ENCODE peak calls at places on chromosomes 4 and X, in four cellular contexts. F is K562, U is breast epithelium, R is Panc1. P is an unnamed sample.

GRCh38 chrX:46330981-46331380 is 214.2 kb downstream of the ZNF674 start:
- DNase-seq in F (no peak), U (no peak), R (no peak), P (no peak)

GRCh38 chr4:3512279-3512678 is 19.9 kb downstream of the LRPAP1 start:
- DNase-seq in F (no peak), U (no peak), R (no peak), P (no peak)

GRCh38 chr4:22848332-22848731 is 155.6 kb downstream of the GBA3 start:
- DNase-seq in F (no peak), U (no peak), R (no peak), P (no peak)

GRCh38 chr4:27141530-27141929 is 280.9 kb downstream of the STIM2 start:
- DNase-seq in F (no peak), U (no peak), R (no peak), P (no peak)

GRCh38 chr4:17535906-17536305 is 20.9 kb downstream of the CLRN2 start:
- DNase-seq in F (peak; percentile 49), U (no peak), R (no peak), P (no peak)

GRCh38 chr4:146545102-146545501 is 23.4 kb upstream of the SLC10A7 start:
- DNase-seq in F (peak; percentile 32), U (no peak), R (no peak), P (no peak)

GRCh38 chr4:41661447-41662076 is 87.0 kb downstream of the PHOX2B start:
- DNase-seq in F (peak; percentile 65), U (peak; percentile 75), R (peak; percentile 36), P (peak; percentile 51)

GRCh38 chrX:149504226-149504914 is 736 bp downstream of the IDS start:
- DNase-seq in F (peak; percentile 39), U (no peak), R (no peak), P (no peak)

GRCh38 chr4:56531149-56531770 is 25.7 kb downstream of the ARL9 start:
- DNase-seq in F (no peak), U (no peak), R (no peak), P (no peak)

GRCh38 chr4:39446842-39447573 is 11.7 kb downstream of the RPL9 start:
- DNase-seq in F (no peak), U (peak; percentile 75), R (no peak), P (peak; percentile 56)

GRCh38 chr4:16443504-16444088 is 217.3 kb upstream of the TAPT1 start:
- DNase-seq in F (peak; percentile 33), U (no peak), R (peak; percentile 25), P (no peak)

GRCh38 chr4:24808261-24808660 is 12.9 kb downstream of the SOD3 start:
- DNase-seq in F (no peak), U (no peak), R (no peak), P (no peak)

GRCh38 chr4:157072002-157072401 is 3.9 kb upstream of the GLRB start:
- DNase-seq in F (no peak), U (no peak), R (no peak), P (no peak)

DNA sequence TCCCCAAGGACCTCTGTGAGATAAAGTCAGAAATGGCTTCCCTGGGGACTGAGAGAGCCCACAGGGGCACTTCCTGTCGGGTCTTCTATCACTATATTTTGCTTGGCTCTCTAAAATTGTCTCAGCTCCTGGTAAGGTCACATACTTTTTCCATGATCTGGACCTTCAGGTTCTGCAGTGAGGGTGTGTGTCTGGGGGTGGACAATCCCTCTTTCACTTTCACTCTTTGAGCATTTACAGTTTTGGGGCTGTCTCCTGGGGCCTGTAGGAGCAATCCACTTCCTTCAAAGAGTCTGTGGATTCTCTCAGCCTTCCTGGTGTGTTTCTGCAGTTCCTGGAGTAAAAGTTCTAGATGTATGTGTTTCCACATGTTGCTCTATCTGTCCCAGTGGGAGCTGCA is 335.7 kb downstream of the FSTL5 start:
- DNase-seq in F (no peak), U (no peak), R (no peak), P (no peak)
- H3K27ac ChIP-seq in F (no peak overlapping the region), U (no peak overlapping the region), R (no peak overlapping the region), P (no peak overlapping the region)

DNA sequence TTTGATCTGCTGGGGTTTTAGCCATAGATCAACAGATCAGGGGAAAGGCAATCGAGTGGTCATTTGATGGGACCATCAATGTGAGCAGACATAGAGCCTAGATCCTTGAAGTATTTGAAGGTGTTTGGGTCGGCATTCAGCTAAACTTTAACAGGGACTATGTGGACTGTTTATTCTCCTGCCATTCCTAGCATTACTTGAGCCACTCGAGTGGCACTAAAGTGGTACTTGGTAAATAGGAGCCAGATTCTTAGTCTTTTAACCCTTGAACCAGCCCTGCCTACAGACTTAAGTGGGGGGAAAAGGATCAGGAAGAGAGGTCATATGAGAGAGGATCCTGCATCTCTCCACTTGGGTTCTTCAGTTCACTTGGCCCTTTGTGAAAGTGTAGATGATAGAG is 3.8 kb downstream of the MSN start:
- DNase-seq in F (no peak), U (no peak), R (no peak), P (no peak)
- H3K4me3 ChIP-seq in F (peak overlapping the region; percentile 4), U (no peak overlapping the region), R (no peak overlapping the region), P (no peak overlapping the region)

DNA sequence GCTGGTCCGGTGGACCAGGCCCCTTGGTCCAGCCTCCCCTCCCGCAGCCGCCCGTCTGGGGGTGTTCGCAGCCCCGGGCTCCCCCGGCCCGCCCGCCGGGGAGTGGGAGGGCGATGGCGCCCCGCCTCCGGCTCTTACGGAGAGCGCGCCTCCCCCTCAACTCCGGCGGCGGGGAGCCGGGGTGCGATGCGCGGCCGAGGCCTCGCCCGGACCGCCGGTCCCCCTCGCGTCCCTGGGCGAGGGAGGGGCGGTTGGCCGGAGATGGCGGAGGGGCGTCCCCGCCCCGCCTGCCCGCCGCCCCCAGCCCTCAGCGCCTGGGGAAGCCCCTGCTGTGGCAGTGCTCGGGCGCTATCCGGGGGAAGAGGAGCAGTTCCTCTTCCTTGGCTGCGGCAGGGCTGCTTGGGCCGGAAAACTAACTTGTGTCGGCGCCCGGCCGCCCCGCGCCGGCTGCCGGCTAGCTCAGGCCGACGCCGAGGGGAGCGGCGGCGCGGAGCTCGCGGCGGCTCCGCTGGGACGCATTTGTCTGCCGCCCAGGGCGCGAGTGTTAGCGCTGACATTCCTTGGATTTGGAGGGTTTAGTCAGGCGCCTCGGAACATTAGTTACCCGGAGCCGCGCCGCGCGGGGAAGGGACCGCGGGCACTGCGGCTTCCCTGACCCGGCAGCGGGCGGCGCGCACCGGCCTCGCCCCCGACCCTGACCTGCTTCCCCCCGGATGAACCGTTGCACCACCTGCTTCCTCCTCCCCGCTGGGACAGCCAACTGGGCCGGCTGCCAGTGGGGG is 1.0 kb downstream of the GALNT7 start:
- DNase-seq in F (peak; percentile 81), U (peak; percentile 54), R (no peak), P (peak; percentile 28)
- TF ChIP-seq POLR2AphosphoS5 in F (no peak), U (peak; percentile 36), R (no peak), P (no peak)

DNA sequence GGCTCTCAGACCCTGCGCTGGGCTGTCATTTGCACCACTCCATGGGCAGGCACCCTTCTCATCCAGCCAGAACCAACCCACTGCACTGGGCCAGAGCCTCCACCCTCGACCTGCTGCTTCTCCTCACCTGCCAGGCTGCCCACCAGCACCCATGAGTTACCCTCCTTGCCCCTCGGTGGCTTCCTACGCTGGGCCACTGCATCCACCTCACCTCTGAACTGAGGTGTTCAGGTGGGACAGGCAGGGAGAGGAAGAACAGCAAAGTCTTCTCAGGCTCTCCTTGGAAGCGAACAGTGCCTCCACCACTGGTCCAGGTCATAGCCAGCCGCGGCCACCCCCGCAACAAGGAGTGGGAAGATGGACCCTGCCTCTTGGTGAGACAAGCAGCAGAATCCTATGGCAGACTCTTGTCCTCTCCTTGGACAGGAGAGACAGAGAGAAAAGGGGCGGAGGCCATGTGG is 32.4 kb upstream of the HMX1 start:
- DNase-seq in F (no peak), U (no peak), R (no peak), P (no peak)
- H3K27ac ChIP-seq in F (no peak overlapping the region), U (no peak overlapping the region), R (no peak overlapping the region), P (no peak overlapping the region)

DNA sequence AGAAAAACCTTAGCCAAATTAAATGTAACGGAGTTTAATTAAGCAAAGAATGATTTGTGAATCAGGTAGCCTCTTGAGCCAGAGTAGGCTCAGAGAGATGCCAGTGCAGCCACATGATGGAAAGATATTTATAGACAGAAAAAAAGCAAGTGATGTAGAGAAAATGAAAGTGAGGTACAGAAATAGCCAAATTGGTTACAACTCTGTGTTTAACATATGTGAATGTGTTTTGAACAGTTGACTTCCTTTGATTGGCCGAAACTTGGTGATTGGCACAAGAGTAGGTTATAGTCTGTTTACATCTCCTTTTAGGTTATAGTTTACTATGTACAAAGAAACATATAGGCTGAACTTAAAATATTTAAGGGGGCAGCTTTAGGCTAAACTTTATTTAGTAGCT is 459.9 kb upstream of the BOD1L1 start:
- DNase-seq in F (no peak), U (no peak), R (no peak), P (no peak)
- H3K4me3 ChIP-seq in F (no peak overlapping the region), U (no peak overlapping the region), R (no peak overlapping the region), P (no peak overlapping the region)

DNA sequence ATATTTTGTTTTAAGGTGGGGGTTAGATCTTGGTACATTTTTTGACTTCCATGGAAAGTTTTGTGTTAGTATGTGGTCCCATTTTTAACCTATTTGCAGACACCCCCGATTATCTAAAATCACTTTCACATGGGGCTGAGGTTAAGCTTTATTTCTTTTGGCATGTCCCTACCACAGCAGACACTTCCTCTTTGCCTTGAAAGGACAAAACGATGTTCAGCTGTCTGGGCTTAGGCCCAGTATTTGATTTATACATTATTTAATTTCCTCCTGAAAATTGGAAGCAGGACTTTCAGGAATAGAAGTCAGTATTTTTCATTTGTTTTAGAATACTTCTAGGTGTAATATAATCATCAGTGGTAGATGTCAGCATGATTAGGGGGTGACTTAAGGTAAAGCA is 112.4 kb upstream of the SPRY1 start:
- DNase-seq in F (no peak), U (no peak), R (no peak), P (no peak)
- TF ChIP-seq POLR2AphosphoS5 in F (no peak), U (no peak), R (no peak), P (peak; percentile 55)

GRCh38 chr4:2260336-2261109 is 1.4 kb downstream of the MXD4 start:
- DNase-seq in F (no peak), U (peak; percentile 43), R (no peak), P (no peak)
- H3K27ac ChIP-seq in F (peak overlapping the region; percentile 50), U (peak overlapping the region; percentile 85), R (peak overlapping the region; percentile 44), P (peak overlapping the region; percentile 92)

DNA sequence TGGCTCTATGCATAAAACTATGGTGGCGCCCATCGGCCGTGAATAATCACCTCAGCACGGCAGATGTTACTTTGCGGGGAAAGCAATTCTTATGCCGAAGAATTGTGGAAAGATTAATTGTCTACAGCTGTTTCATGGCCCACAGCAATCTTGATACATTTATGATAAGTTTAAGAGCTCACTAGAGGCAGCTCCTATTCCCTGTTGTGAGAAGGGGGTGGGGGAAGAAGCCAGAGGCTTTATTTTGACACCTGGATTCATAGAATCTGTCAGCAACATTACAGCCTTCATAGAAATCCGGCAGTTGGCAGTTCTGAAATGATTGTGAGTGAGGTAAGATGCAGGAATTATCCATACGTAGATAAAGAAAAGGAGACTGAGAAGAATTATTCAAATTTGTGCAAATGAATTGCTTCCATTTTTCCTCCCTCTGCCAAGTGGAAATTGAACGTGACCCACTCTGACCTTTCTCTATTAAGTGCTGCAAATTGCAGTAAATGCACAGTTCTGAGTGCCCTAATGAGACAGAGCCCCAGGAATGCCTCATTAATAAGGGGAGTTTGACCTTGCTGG is 188.7 kb downstream of the GPAT3 start:
- DNase-seq in F (no peak), U (no peak), R (no peak), P (no peak)
- H3K4me3 ChIP-seq in F (no peak overlapping the region), U (no peak overlapping the region), R (no peak overlapping the region), P (no peak overlapping the region)